ENCODE peak calls at places on chromosomes 16 and 17, in ten cellular contexts. L is HAP-1, M is HCT116, S is neural progenitor cell, W is mesendoderm, C is HL-60, K is NB4, Q is suprapubic skin, Z is dorsolateral prefrontal cortex, Y is fibroblast of mammary gland. N is an unnamed sample.

GRCh38 chr17:43368740-43369506 is 29.9 kb upstream of the ARL4D start:
- DNase-seq in L (peak; percentile 83), M (peak; percentile 50), S (peak; percentile 83), W (peak; percentile 94), C (peak; percentile 88), K (peak; percentile 95), Q (peak; percentile 92), Z (peak; percentile 82), Y (peak; percentile 78), N (peak; percentile 41)

GRCh38 chr17:75645501-75645888 is 12.3 kb downstream of the SMIM5 start:
- DNase-seq in L (no peak), M (peak; percentile 90), S (no peak), W (peak; percentile 90), C (no peak), K (no peak), Q (no peak), Z (no peak), Y (no peak), N (no peak)

GRCh38 chr17:75909812-75910274 is 5.2 kb upstream of the MRPL38 start:
- DNase-seq in L (no peak), M (no peak), S (no peak), W (no peak), C (no peak), K (no peak), Q (no peak), Z (no peak), Y (peak; percentile 51), N (no peak)

GRCh38 chr17:57948555-57949420 is 6.4 kb downstream of the CUEDC1 start:
- DNase-seq in L (no peak), M (peak; percentile 100), S (no peak), W (peak; percentile 97), C (peak; percentile 44), K (peak; percentile 63), Q (peak; percentile 75), Z (no peak), Y (peak; percentile 98), N (no peak)

GRCh38 chr17:48225725-48226567 is 118.4 kb downstream of the SNX11 start:
- DNase-seq in L (no peak), M (no peak), S (no peak), W (no peak), C (no peak), K (no peak), Q (no peak), Z (no peak), Y (no peak), N (no peak)

GRCh38 chr17:67528751-67529436 is 151.8 kb downstream of the PITPNC1 start:
- DNase-seq in L (peak; percentile 18), M (peak; percentile 84), S (peak; percentile 84), W (peak; percentile 86), C (no peak), K (no peak), Q (peak; percentile 80), Z (peak; percentile 83), Y (peak; percentile 96), N (no peak)

GRCh38 chr16:66269631-66270332 is 96.7 kb upstream of the CDH5 start:
- DNase-seq in L (no peak), M (no peak), S (no peak), W (peak; percentile 82), C (no peak), K (no peak), Q (no peak), Z (peak; percentile 21), Y (peak; percentile 20), N (no peak)

GRCh38 chr16:23966577-23966976 is 130.8 kb downstream of the PRKCB start:
- DNase-seq in L (no peak), M (no peak), S (no peak), W (no peak), C (peak; percentile 33), K (no peak), Q (no peak), Z (no peak), Y (no peak), N (no peak)

GRCh38 chr16:47059991-47060390 is 83.8 kb downstream of the NETO2 start:
- DNase-seq in L (no peak), M (no peak), S (no peak), W (no peak), C (no peak), K (no peak), Q (no peak), Z (peak; percentile 4), Y (no peak), N (no peak)

GRCh38 chr16:85139888-85140339 is 27.6 kb upstream of the CIBAR2 start:
- DNase-seq in L (no peak), M (no peak), S (no peak), W (no peak), C (no peak), K (no peak), Q (no peak), Z (no peak), Y (no peak), N (no peak)

GRCh38 chr16:87708881-87709638 is 56.7 kb downstream of the KLHDC4 start:
- DNase-seq in L (no peak), M (no peak), S (no peak), W (no peak), C (no peak), K (no peak), Q (no peak), Z (no peak), Y (no peak), N (no peak)

GRCh38 chr16:79429276-79430128 is 171.0 kb downstream of the MAF start:
- DNase-seq in L (no peak), M (no peak), S (peak; percentile 67), W (no peak), C (no peak), K (peak; percentile 7), Q (no peak), Z (no peak), Y (no peak), N (no peak)

GRCh38 chr17:29931253-29931932 is 1.4 kb upstream of the SSH2 start:
- DNase-seq in L (peak; percentile 89), M (peak; percentile 82), S (peak; percentile 86), W (peak; percentile 62), C (peak; percentile 87), K (peak; percentile 99), Q (peak; percentile 63), Z (peak; percentile 86), Y (peak; percentile 80), N (peak; percentile 44)

GRCh38 chr17:15385305-15385704 is 43.9 kb upstream of the TEKT3 start:
- DNase-seq in L (no peak), M (no peak), S (no peak), W (no peak), C (no peak), K (no peak), Q (no peak), Z (no peak), Y (no peak), N (no peak)

GRCh38 chr17:63487014-63487339 is 10.1 kb downstream of the ACE start:
- DNase-seq in L (no peak), M (no peak), S (no peak), W (no peak), C (no peak), K (no peak), Q (no peak), Z (no peak), Y (no peak), N (no peak)

GRCh38 chr16:57823836-57824235 is 21.5 kb upstream of the KIFC3 start:
- DNase-seq in L (no peak), M (no peak), S (no peak), W (no peak), C (no peak), K (no peak), Q (no peak), Z (no peak), Y (no peak), N (no peak)

DNA sequence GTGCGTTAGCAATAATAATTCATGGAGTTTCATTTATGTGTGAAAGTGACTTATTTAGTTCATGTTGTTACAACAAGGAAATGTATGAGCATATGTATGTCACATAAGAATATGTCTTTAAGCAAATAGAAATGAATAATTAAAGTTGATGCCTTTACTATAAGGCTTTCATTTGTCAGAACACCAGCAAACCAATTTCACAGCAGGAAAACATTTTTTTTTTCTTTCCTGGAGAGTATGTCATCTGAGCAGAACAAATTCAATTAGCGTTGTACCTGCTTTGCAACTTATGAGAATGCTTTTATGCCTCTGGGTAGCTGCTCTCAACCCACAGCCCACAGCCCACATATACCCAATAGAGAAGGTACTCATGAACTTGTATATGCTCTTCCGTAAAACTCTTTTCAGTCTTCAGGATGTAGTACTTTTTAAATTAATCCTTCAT is 26.3 kb upstream of the APOH start:
- DNase-seq in L (no peak), M (no peak), S (no peak), W (no peak), C (no peak), K (no peak), Q (no peak), Z (no peak), Y (no peak), N (no peak)
- H3K4me3 ChIP-seq in L (no peak overlapping the region), M (no peak overlapping the region), S (no peak overlapping the region), W (no peak overlapping the region), C (no peak overlapping the region), K (no peak overlapping the region), Q (no peak overlapping the region), Z (no peak overlapping the region), Y (no peak overlapping the region), N (peak overlapping the region; percentile 26)

DNA sequence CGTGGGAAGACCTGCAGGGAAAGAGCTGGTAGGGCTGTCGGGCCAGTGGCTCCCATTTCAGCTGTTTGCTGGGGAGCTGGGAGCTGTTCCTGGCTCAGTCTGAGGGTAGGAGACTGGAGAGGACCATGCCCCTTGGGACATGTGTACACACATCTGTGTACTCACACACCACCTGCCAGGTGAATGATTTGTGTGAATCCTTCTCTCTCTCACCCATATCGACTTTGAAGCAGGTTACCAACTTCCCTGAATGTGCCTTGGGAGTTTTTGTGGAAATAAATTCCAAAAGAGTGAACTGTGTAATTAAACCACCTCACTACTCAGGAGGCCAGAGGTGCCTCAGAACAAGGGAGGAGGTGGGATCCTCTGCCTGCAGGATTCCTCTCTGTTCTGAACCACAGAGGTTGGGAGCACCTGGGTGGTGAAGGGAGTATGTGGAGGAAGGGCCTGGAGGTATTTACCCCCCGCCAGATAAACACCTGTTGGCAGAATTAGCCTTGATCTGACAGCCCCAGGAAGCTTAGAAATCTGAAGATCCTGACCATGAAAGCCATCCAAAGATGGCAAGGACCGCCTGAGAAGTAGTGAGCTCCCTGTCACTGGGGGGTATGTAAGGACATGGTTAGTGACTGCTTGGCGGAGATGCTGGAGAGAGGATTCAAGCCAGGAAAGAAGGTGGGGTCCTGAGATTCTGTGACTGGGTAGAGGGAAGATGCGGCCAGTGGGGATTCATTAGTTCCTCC is 3.3 kb downstream of the ABCC3 start:
- DNase-seq in L (no peak), M (no peak), S (no peak), W (no peak), C (no peak), K (no peak), Q (no peak), Z (no peak), Y (no peak), N (no peak)
- H3K4me3 ChIP-seq in L (no peak overlapping the region), M (peak overlapping the region; percentile 43), S (no peak overlapping the region), W (no peak overlapping the region), C (no peak overlapping the region), K (no peak overlapping the region), Q (no peak overlapping the region), Z (no peak overlapping the region), Y (no peak overlapping the region), N (no peak overlapping the region)

GRCh38 chr17:82228278-82228841 is 482 bp upstream of the SLC16A3 start:
- DNase-seq in L (no peak), M (no peak), S (peak; percentile 57), W (no peak), C (peak; percentile 87), K (peak; percentile 90), Q (no peak), Z (no peak), Y (no peak), N (peak; percentile 51)
- H3K4me3 ChIP-seq in L (peak overlapping the region; percentile 29), M (peak overlapping the region; percentile 99), S (peak overlapping the region; percentile 60), W (peak overlapping the region; percentile 3), C (peak overlapping the region; percentile 67), K (peak overlapping the region; percentile 50), Q (peak overlapping the region; percentile 61), Z (peak overlapping the region; percentile 73), Y (peak overlapping the region; percentile 29), N (peak overlapping the region; percentile 59)

GRCh38 chr17:2403044-2403443 is 2.2 kb upstream of the MNT start:
- DNase-seq in L (no peak), M (no peak), S (no peak), W (no peak), C (no peak), K (no peak), Q (peak; percentile 57), Z (no peak), Y (no peak), N (no peak)
- H3K4me3 ChIP-seq in L (no peak overlapping the region), M (no peak overlapping the region), S (no peak overlapping the region), W (no peak overlapping the region), C (no peak overlapping the region), K (no peak overlapping the region), Q (no peak overlapping the region), Z (peak overlapping the region; percentile 97), Y (no peak overlapping the region), N (no peak overlapping the region)